ENCODE peak calls at places on chromosomes 1 and 21, in ten cellular contexts. One of them, this sample, is unnamed.

GRCh38 chr1:151994956-151995355 is 1.3 kb upstream of the S100A10 start:
- DNase-seq in glutamatergic neuron: no peak
- DNase-seq in heart left ventricle: no peak
- DNase-seq in gastrocnemius medialis: no peak
- DNase-seq in T-helper 1 cell: no peak
- DNase-seq in DMS79: no peak
- DNase-seq in stimulated activated CD4-positive, alpha-beta T cell treated with anti-CD3 and anti-CD28 coated beads, Interleukin-1b, Interleukin-23, amount 100 ng/mL, for 48 hours: no peak
- DNase-seq in NCI-H1105: no peak
- DNase-seq in naive B cell: no peak
- DNase-seq in mucosa of descending colon: no peak
- DNase-seq in this sample: no peak

GRCh38 chr1:160284220-160284781 is 632 bp downstream of the PEX19 start:
- DNase-seq in glutamatergic neuron: no peak
- DNase-seq in heart left ventricle: no peak
- DNase-seq in gastrocnemius medialis: no peak
- DNase-seq in T-helper 1 cell: no peak
- DNase-seq in DMS79: no peak
- DNase-seq in stimulated activated CD4-positive, alpha-beta T cell treated with anti-CD3 and anti-CD28 coated beads, Interleukin-1b, Interleukin-23, amount 100 ng/mL, for 48 hours: peak
- DNase-seq in NCI-H1105: no peak
- DNase-seq in naive B cell: no peak
- DNase-seq in mucosa of descending colon: no peak
- DNase-seq in this sample: no peak

GRCh38 chr1:202589190-202589680 is 121.0 kb downstream of the SYT2 start:
- DNase-seq in glutamatergic neuron: no peak
- DNase-seq in heart left ventricle: peak
- DNase-seq in gastrocnemius medialis: peak
- DNase-seq in T-helper 1 cell: no peak
- DNase-seq in DMS79: peak
- DNase-seq in stimulated activated CD4-positive, alpha-beta T cell treated with anti-CD3 and anti-CD28 coated beads, Interleukin-1b, Interleukin-23, amount 100 ng/mL, for 48 hours: no peak
- DNase-seq in NCI-H1105: no peak
- DNase-seq in naive B cell: no peak
- DNase-seq in mucosa of descending colon: peak
- DNase-seq in this sample: peak

GRCh38 chr1:36555041-36555440 is 72.3 kb upstream of the CSF3R start:
- DNase-seq in glutamatergic neuron: no peak
- DNase-seq in heart left ventricle: no peak
- DNase-seq in gastrocnemius medialis: no peak
- DNase-seq in T-helper 1 cell: no peak
- DNase-seq in DMS79: no peak
- DNase-seq in stimulated activated CD4-positive, alpha-beta T cell treated with anti-CD3 and anti-CD28 coated beads, Interleukin-1b, Interleukin-23, amount 100 ng/mL, for 48 hours: no peak
- DNase-seq in NCI-H1105: no peak
- DNase-seq in naive B cell: no peak
- DNase-seq in mucosa of descending colon: no peak
- DNase-seq in this sample: no peak

GRCh38 chr1:53326088-53326597 is 1.7 kb downstream of the LRP8 start:
- DNase-seq in glutamatergic neuron: peak
- DNase-seq in heart left ventricle: peak
- DNase-seq in gastrocnemius medialis: peak
- DNase-seq in T-helper 1 cell: peak
- DNase-seq in DMS79: peak
- DNase-seq in stimulated activated CD4-positive, alpha-beta T cell treated with anti-CD3 and anti-CD28 coated beads, Interleukin-1b, Interleukin-23, amount 100 ng/mL, for 48 hours: peak
- DNase-seq in NCI-H1105: peak
- DNase-seq in naive B cell: peak
- DNase-seq in mucosa of descending colon: peak
- DNase-seq in this sample: peak

GRCh38 chr1:160795951-160796383 is at the start of gene LY9:
- DNase-seq in glutamatergic neuron: no peak
- DNase-seq in heart left ventricle: no peak
- DNase-seq in gastrocnemius medialis: no peak
- DNase-seq in T-helper 1 cell: peak
- DNase-seq in DMS79: no peak
- DNase-seq in stimulated activated CD4-positive, alpha-beta T cell treated with anti-CD3 and anti-CD28 coated beads, Interleukin-1b, Interleukin-23, amount 100 ng/mL, for 48 hours: peak
- DNase-seq in NCI-H1105: no peak
- DNase-seq in naive B cell: peak
- DNase-seq in mucosa of descending colon: peak
- DNase-seq in this sample: no peak

GRCh38 chr1:88608139-88608943 is 75.7 kb upstream of the PKN2 start:
- DNase-seq in glutamatergic neuron: no peak
- DNase-seq in heart left ventricle: no peak
- DNase-seq in gastrocnemius medialis: no peak
- DNase-seq in T-helper 1 cell: no peak
- DNase-seq in DMS79: no peak
- DNase-seq in stimulated activated CD4-positive, alpha-beta T cell treated with anti-CD3 and anti-CD28 coated beads, Interleukin-1b, Interleukin-23, amount 100 ng/mL, for 48 hours: no peak
- DNase-seq in NCI-H1105: no peak
- DNase-seq in naive B cell: no peak
- DNase-seq in mucosa of descending colon: no peak
- DNase-seq in this sample: no peak

GRCh38 chr1:204435886-204436271 is 24.3 kb upstream of the PPP1R15B start:
- DNase-seq in glutamatergic neuron: no peak
- DNase-seq in heart left ventricle: no peak
- DNase-seq in gastrocnemius medialis: no peak
- DNase-seq in T-helper 1 cell: no peak
- DNase-seq in DMS79: no peak
- DNase-seq in stimulated activated CD4-positive, alpha-beta T cell treated with anti-CD3 and anti-CD28 coated beads, Interleukin-1b, Interleukin-23, amount 100 ng/mL, for 48 hours: no peak
- DNase-seq in NCI-H1105: no peak
- DNase-seq in naive B cell: no peak
- DNase-seq in mucosa of descending colon: no peak
- DNase-seq in this sample: no peak

GRCh38 chr1:221035680-221036153 is 156.5 kb downstream of the HLX start:
- DNase-seq in glutamatergic neuron: no peak
- DNase-seq in heart left ventricle: no peak
- DNase-seq in gastrocnemius medialis: no peak
- DNase-seq in T-helper 1 cell: no peak
- DNase-seq in DMS79: no peak
- DNase-seq in stimulated activated CD4-positive, alpha-beta T cell treated with anti-CD3 and anti-CD28 coated beads, Interleukin-1b, Interleukin-23, amount 100 ng/mL, for 48 hours: no peak
- DNase-seq in NCI-H1105: no peak
- DNase-seq in naive B cell: no peak
- DNase-seq in mucosa of descending colon: no peak
- DNase-seq in this sample: no peak

GRCh38 chr1:94858276-94858675 is 38.1 kb downstream of the SLC44A3 start:
- DNase-seq in glutamatergic neuron: no peak
- DNase-seq in heart left ventricle: no peak
- DNase-seq in gastrocnemius medialis: no peak
- DNase-seq in T-helper 1 cell: no peak
- DNase-seq in DMS79: no peak
- DNase-seq in stimulated activated CD4-positive, alpha-beta T cell treated with anti-CD3 and anti-CD28 coated beads, Interleukin-1b, Interleukin-23, amount 100 ng/mL, for 48 hours: no peak
- DNase-seq in NCI-H1105: no peak
- DNase-seq in naive B cell: no peak
- DNase-seq in mucosa of descending colon: no peak
- DNase-seq in this sample: no peak

GRCh38 chr1:204348197-204348596 is 11.5 kb downstream of the PLEKHA6 start:
- DNase-seq in glutamatergic neuron: no peak
- DNase-seq in heart left ventricle: no peak
- DNase-seq in gastrocnemius medialis: no peak
- DNase-seq in T-helper 1 cell: no peak
- DNase-seq in DMS79: no peak
- DNase-seq in stimulated activated CD4-positive, alpha-beta T cell treated with anti-CD3 and anti-CD28 coated beads, Interleukin-1b, Interleukin-23, amount 100 ng/mL, for 48 hours: no peak
- DNase-seq in NCI-H1105: no peak
- DNase-seq in naive B cell: no peak
- DNase-seq in mucosa of descending colon: no peak
- DNase-seq in this sample: no peak

GRCh38 chr1:79380078-79380477 is 373.5 kb upstream of the ADGRL4 start:
- DNase-seq in glutamatergic neuron: no peak
- DNase-seq in heart left ventricle: no peak
- DNase-seq in gastrocnemius medialis: no peak
- DNase-seq in T-helper 1 cell: no peak
- DNase-seq in DMS79: no peak
- DNase-seq in stimulated activated CD4-positive, alpha-beta T cell treated with anti-CD3 and anti-CD28 coated beads, Interleukin-1b, Interleukin-23, amount 100 ng/mL, for 48 hours: no peak
- DNase-seq in NCI-H1105: no peak
- DNase-seq in naive B cell: no peak
- DNase-seq in mucosa of descending colon: no peak
- DNase-seq in this sample: no peak

GRCh38 chr1:207971511-207972224 is 60.7 kb upstream of the CD34 start:
- DNase-seq in glutamatergic neuron: no peak
- DNase-seq in heart left ventricle: no peak
- DNase-seq in gastrocnemius medialis: no peak
- DNase-seq in T-helper 1 cell: no peak
- DNase-seq in DMS79: no peak
- DNase-seq in stimulated activated CD4-positive, alpha-beta T cell treated with anti-CD3 and anti-CD28 coated beads, Interleukin-1b, Interleukin-23, amount 100 ng/mL, for 48 hours: no peak
- DNase-seq in NCI-H1105: no peak
- DNase-seq in naive B cell: no peak
- DNase-seq in mucosa of descending colon: no peak
- DNase-seq in this sample: no peak

GRCh38 chr1:111745670-111746613 is 6.7 kb upstream of the INKA2 start:
- DNase-seq in glutamatergic neuron: no peak
- DNase-seq in heart left ventricle: no peak
- DNase-seq in gastrocnemius medialis: no peak
- DNase-seq in T-helper 1 cell: no peak
- DNase-seq in DMS79: peak
- DNase-seq in stimulated activated CD4-positive, alpha-beta T cell treated with anti-CD3 and anti-CD28 coated beads, Interleukin-1b, Interleukin-23, amount 100 ng/mL, for 48 hours: no peak
- DNase-seq in NCI-H1105: peak
- DNase-seq in naive B cell: no peak
- DNase-seq in mucosa of descending colon: no peak
- DNase-seq in this sample: no peak

GRCh38 chr1:167452483-167452882 is 65.8 kb downstream of the CD247 start:
- DNase-seq in glutamatergic neuron: no peak
- DNase-seq in heart left ventricle: no peak
- DNase-seq in gastrocnemius medialis: no peak
- DNase-seq in T-helper 1 cell: no peak
- DNase-seq in DMS79: no peak
- DNase-seq in stimulated activated CD4-positive, alpha-beta T cell treated with anti-CD3 and anti-CD28 coated beads, Interleukin-1b, Interleukin-23, amount 100 ng/mL, for 48 hours: no peak
- DNase-seq in NCI-H1105: no peak
- DNase-seq in naive B cell: no peak
- DNase-seq in mucosa of descending colon: no peak
- DNase-seq in this sample: no peak

GRCh38 chr1:180623579-180624347 is 8.1 kb upstream of the XPR1 start:
- DNase-seq in glutamatergic neuron: no peak
- DNase-seq in heart left ventricle: no peak
- DNase-seq in gastrocnemius medialis: no peak
- DNase-seq in T-helper 1 cell: no peak
- DNase-seq in DMS79: no peak
- DNase-seq in stimulated activated CD4-positive, alpha-beta T cell treated with anti-CD3 and anti-CD28 coated beads, Interleukin-1b, Interleukin-23, amount 100 ng/mL, for 48 hours: no peak
- DNase-seq in NCI-H1105: no peak
- DNase-seq in naive B cell: no peak
- DNase-seq in mucosa of descending colon: no peak
- DNase-seq in this sample: no peak

GRCh38 chr1:7692038-7692437 is 79.1 kb upstream of the VAMP3 start:
- DNase-seq in glutamatergic neuron: no peak
- DNase-seq in heart left ventricle: no peak
- DNase-seq in gastrocnemius medialis: no peak
- DNase-seq in T-helper 1 cell: no peak
- DNase-seq in DMS79: no peak
- DNase-seq in stimulated activated CD4-positive, alpha-beta T cell treated with anti-CD3 and anti-CD28 coated beads, Interleukin-1b, Interleukin-23, amount 100 ng/mL, for 48 hours: no peak
- DNase-seq in NCI-H1105: no peak
- DNase-seq in naive B cell: no peak
- DNase-seq in mucosa of descending colon: no peak
- DNase-seq in this sample: no peak

GRCh38 chr1:18681423-18681835 is 50.8 kb downstream of the PAX7 start:
- DNase-seq in glutamatergic neuron: no peak
- DNase-seq in heart left ventricle: no peak
- DNase-seq in gastrocnemius medialis: no peak
- DNase-seq in T-helper 1 cell: no peak
- DNase-seq in DMS79: no peak
- DNase-seq in stimulated activated CD4-positive, alpha-beta T cell treated with anti-CD3 and anti-CD28 coated beads, Interleukin-1b, Interleukin-23, amount 100 ng/mL, for 48 hours: no peak
- DNase-seq in NCI-H1105: peak
- DNase-seq in naive B cell: no peak
- DNase-seq in mucosa of descending colon: no peak
- DNase-seq in this sample: no peak

GRCh38 chr21:32806810-32807386 is 35.3 kb upstream of the PAXBP1 start:
- DNase-seq in glutamatergic neuron: no peak
- DNase-seq in heart left ventricle: no peak
- DNase-seq in gastrocnemius medialis: no peak
- DNase-seq in T-helper 1 cell: no peak
- DNase-seq in DMS79: no peak
- DNase-seq in stimulated activated CD4-positive, alpha-beta T cell treated with anti-CD3 and anti-CD28 coated beads, Interleukin-1b, Interleukin-23, amount 100 ng/mL, for 48 hours: peak
- DNase-seq in NCI-H1105: no peak
- DNase-seq in naive B cell: no peak
- DNase-seq in mucosa of descending colon: no peak
- DNase-seq in this sample: no peak

GRCh38 chr1:188314557-188315137 is 1485.9 kb downstream of the PLA2G4A start:
- DNase-seq in glutamatergic neuron: no peak
- DNase-seq in heart left ventricle: no peak
- DNase-seq in gastrocnemius medialis: no peak
- DNase-seq in T-helper 1 cell: no peak
- DNase-seq in DMS79: no peak
- DNase-seq in stimulated activated CD4-positive, alpha-beta T cell treated with anti-CD3 and anti-CD28 coated beads, Interleukin-1b, Interleukin-23, amount 100 ng/mL, for 48 hours: no peak
- DNase-seq in NCI-H1105: peak
- DNase-seq in naive B cell: no peak
- DNase-seq in mucosa of descending colon: no peak
- DNase-seq in this sample: no peak

GRCh38 chr21:45506241-45506817 is 35.9 kb downstream of the SLC19A1 start:
- DNase-seq in glutamatergic neuron: peak
- DNase-seq in heart left ventricle: no peak
- DNase-seq in gastrocnemius medialis: no peak
- DNase-seq in T-helper 1 cell: no peak
- DNase-seq in DMS79: no peak
- DNase-seq in stimulated activated CD4-positive, alpha-beta T cell treated with anti-CD3 and anti-CD28 coated beads, Interleukin-1b, Interleukin-23, amount 100 ng/mL, for 48 hours: no peak
- DNase-seq in NCI-H1105: no peak
- DNase-seq in naive B cell: no peak
- DNase-seq in mucosa of descending colon: peak
- DNase-seq in this sample: peak

GRCh38 chr1:37159102-37159501 is 124.8 kb upstream of the GRIK3 start:
- DNase-seq in glutamatergic neuron: no peak
- DNase-seq in heart left ventricle: no peak
- DNase-seq in gastrocnemius medialis: no peak
- DNase-seq in T-helper 1 cell: no peak
- DNase-seq in DMS79: no peak
- DNase-seq in stimulated activated CD4-positive, alpha-beta T cell treated with anti-CD3 and anti-CD28 coated beads, Interleukin-1b, Interleukin-23, amount 100 ng/mL, for 48 hours: no peak
- DNase-seq in NCI-H1105: no peak
- DNase-seq in naive B cell: no peak
- DNase-seq in mucosa of descending colon: no peak
- DNase-seq in this sample: no peak

GRCh38 chr1:226787071-226787470 is 48.0 kb upstream of the ITPKB start:
- DNase-seq in glutamatergic neuron: no peak
- DNase-seq in heart left ventricle: no peak
- DNase-seq in gastrocnemius medialis: no peak
- DNase-seq in T-helper 1 cell: no peak
- DNase-seq in DMS79: no peak
- DNase-seq in stimulated activated CD4-positive, alpha-beta T cell treated with anti-CD3 and anti-CD28 coated beads, Interleukin-1b, Interleukin-23, amount 100 ng/mL, for 48 hours: no peak
- DNase-seq in NCI-H1105: no peak
- DNase-seq in naive B cell: no peak
- DNase-seq in mucosa of descending colon: no peak
- DNase-seq in this sample: no peak

GRCh38 chr1:3674100-3675094 is 22.1 kb downstream of the TP73 start:
- DNase-seq in glutamatergic neuron: peak
- DNase-seq in heart left ventricle: no peak
- DNase-seq in gastrocnemius medialis: no peak
- DNase-seq in T-helper 1 cell: no peak
- DNase-seq in DMS79: no peak
- DNase-seq in stimulated activated CD4-positive, alpha-beta T cell treated with anti-CD3 and anti-CD28 coated beads, Interleukin-1b, Interleukin-23, amount 100 ng/mL, for 48 hours: no peak
- DNase-seq in NCI-H1105: no peak
- DNase-seq in naive B cell: no peak
- DNase-seq in mucosa of descending colon: peak
- DNase-seq in this sample: peak

GRCh38 chr1:87473203-87473661 is 144.6 kb downstream of the LMO4 start:
- DNase-seq in glutamatergic neuron: no peak
- DNase-seq in heart left ventricle: no peak
- DNase-seq in gastrocnemius medialis: no peak
- DNase-seq in T-helper 1 cell: no peak
- DNase-seq in DMS79: no peak
- DNase-seq in stimulated activated CD4-positive, alpha-beta T cell treated with anti-CD3 and anti-CD28 coated beads, Interleukin-1b, Interleukin-23, amount 100 ng/mL, for 48 hours: no peak
- DNase-seq in NCI-H1105: no peak
- DNase-seq in naive B cell: no peak
- DNase-seq in mucosa of descending colon: no peak
- DNase-seq in this sample: no peak

GRCh38 chr21:31184462-31184861 is 146.2 kb upstream of the KRTAP19-8 start:
- DNase-seq in glutamatergic neuron: no peak
- DNase-seq in heart left ventricle: no peak
- DNase-seq in gastrocnemius medialis: no peak
- DNase-seq in T-helper 1 cell: peak
- DNase-seq in DMS79: no peak
- DNase-seq in stimulated activated CD4-positive, alpha-beta T cell treated with anti-CD3 and anti-CD28 coated beads, Interleukin-1b, Interleukin-23, amount 100 ng/mL, for 48 hours: peak
- DNase-seq in NCI-H1105: no peak
- DNase-seq in naive B cell: no peak
- DNase-seq in mucosa of descending colon: no peak
- DNase-seq in this sample: no peak

GRCh38 chr1:67788251-67788796 is 44.9 kb downstream of the GNG12 start:
- DNase-seq in glutamatergic neuron: no peak
- DNase-seq in heart left ventricle: no peak
- DNase-seq in gastrocnemius medialis: no peak
- DNase-seq in T-helper 1 cell: no peak
- DNase-seq in DMS79: no peak
- DNase-seq in stimulated activated CD4-positive, alpha-beta T cell treated with anti-CD3 and anti-CD28 coated beads, Interleukin-1b, Interleukin-23, amount 100 ng/mL, for 48 hours: no peak
- DNase-seq in NCI-H1105: no peak
- DNase-seq in naive B cell: no peak
- DNase-seq in mucosa of descending colon: no peak
- DNase-seq in this sample: no peak

GRCh38 chr1:204968946-204969345 is 74.1 kb upstream of the CNTN2 start:
- DNase-seq in glutamatergic neuron: no peak
- DNase-seq in heart left ventricle: no peak
- DNase-seq in gastrocnemius medialis: no peak
- DNase-seq in T-helper 1 cell: no peak
- DNase-seq in DMS79: no peak
- DNase-seq in stimulated activated CD4-positive, alpha-beta T cell treated with anti-CD3 and anti-CD28 coated beads, Interleukin-1b, Interleukin-23, amount 100 ng/mL, for 48 hours: no peak
- DNase-seq in NCI-H1105: no peak
- DNase-seq in naive B cell: no peak
- DNase-seq in mucosa of descending colon: no peak
- DNase-seq in this sample: peak